ENCODE peak calls at places on chromosomes 5 and 9, in ten cellular contexts. I is ovary, R is A549, V is SK-N-SH, Y is stomach, H is tibial nerve, X is HepG2, B is suprapubic skin, M is transverse colon, D is K562. K is an unnamed sample.

GRCh38 chr9:137305788-137306545 is 3.9 kb upstream of the NRARP start:
- DNase-seq in B (no peak), Y (no peak), M (no peak), R (no peak), V (peak; percentile 23), I (peak; percentile 50), X (no peak), D (no peak), H (no peak), K (no peak)

GRCh38 chr5:109297900-109298299 is 111.9 kb downstream of the PJA2 start:
- DNase-seq in M (no peak), R (no peak), I (no peak), Y (no peak), D (no peak), B (no peak), V (no peak), X (no peak), H (no peak), K (no peak)

GRCh38 chr5:50751064-50751657 is 84.7 kb downstream of the PARP8 start:
- DNase-seq in M (peak; percentile 12), H (no peak), Y (no peak), R (peak; percentile 2), X (peak; percentile 30), D (peak; percentile 36), I (no peak), V (peak; percentile 48), B (no peak), K (no peak)

GRCh38 chr5:64497390-64497789 is 8.4 kb upstream of the RGS7BP start:
- DNase-seq in B (no peak), I (no peak), R (no peak), H (no peak), X (no peak), D (no peak), Y (no peak), V (no peak), M (no peak), K (no peak)

GRCh38 chr5:31954091-31954490 is 220.0 kb downstream of the GOLPH3 start:
- DNase-seq in H (no peak), B (no peak), X (no peak), D (no peak), Y (no peak), R (no peak), I (no peak), M (no peak), V (no peak), K (no peak)

GRCh38 chr9:114289106-114289505 is 33.8 kb upstream of the ORM1 start:
- DNase-seq in D (no peak), V (no peak), Y (no peak), R (no peak), B (peak; percentile 71), X (no peak), I (peak; percentile 38), H (peak; percentile 5), M (peak; percentile 6), K (peak; percentile 46)

GRCh38 chr5:111271885-111272284 is 47.7 kb downstream of the CAMK4 start:
- DNase-seq in V (no peak), D (no peak), B (no peak), I (no peak), H (no peak), Y (no peak), X (no peak), R (no peak), M (no peak), K (no peak)

GRCh38 chr9:110623462-110624025 is 44.0 kb upstream of the SVEP1 start:
- DNase-seq in X (peak; percentile 55), H (no peak), Y (peak; percentile 35), I (no peak), M (peak; percentile 22), V (peak; percentile 30), R (peak; percentile 53), D (peak; percentile 24), B (no peak), K (no peak)

GRCh38 chr5:40797273-40798011 is 732 bp downstream of the PRKAA1 start:
- DNase-seq in I (peak; percentile 86), M (peak; percentile 81), V (peak; percentile 91), H (peak; percentile 51), Y (peak; percentile 73), R (peak; percentile 58), X (no peak), D (peak; percentile 84), B (peak; percentile 83), K (peak; percentile 87)
- TF ChIP-seq EP300 in I (no peak), M (no peak), V (no peak), H (no peak), Y (no peak), R (no peak), X (no peak), D (no peak), B (no peak), K (no peak)

GRCh38 chr5:135138116-135138850 is 104.3 kb upstream of the PITX1 start:
- DNase-seq in I (no peak), R (no peak), M (no peak), X (no peak), Y (no peak), D (no peak), V (no peak), B (peak; percentile 32), H (no peak), K (no peak)

GRCh38 chr5:135137146-135137915 is 103.3 kb upstream of the PITX1 start:
- DNase-seq in H (no peak), V (no peak), B (peak; percentile 57), I (no peak), D (no peak), M (no peak), R (no peak), Y (no peak), X (no peak), K (no peak)

GRCh38 chr5:135141303-135142268 is 107.6 kb upstream of the PITX1 start:
- DNase-seq in B (peak; percentile 47), V (no peak), H (no peak), I (no peak), D (peak; percentile 43), M (no peak), X (peak; percentile 74), R (peak; percentile 37), Y (peak; percentile 45), K (no peak)

GRCh38 chr5:135140805-135141204 is 106.8 kb upstream of the PITX1 start:
- DNase-seq in X (no peak), H (no peak), V (no peak), I (no peak), Y (no peak), M (peak; percentile 31), D (no peak), R (peak; percentile 47), B (peak; percentile 79), K (peak; percentile 74)

DNA sequence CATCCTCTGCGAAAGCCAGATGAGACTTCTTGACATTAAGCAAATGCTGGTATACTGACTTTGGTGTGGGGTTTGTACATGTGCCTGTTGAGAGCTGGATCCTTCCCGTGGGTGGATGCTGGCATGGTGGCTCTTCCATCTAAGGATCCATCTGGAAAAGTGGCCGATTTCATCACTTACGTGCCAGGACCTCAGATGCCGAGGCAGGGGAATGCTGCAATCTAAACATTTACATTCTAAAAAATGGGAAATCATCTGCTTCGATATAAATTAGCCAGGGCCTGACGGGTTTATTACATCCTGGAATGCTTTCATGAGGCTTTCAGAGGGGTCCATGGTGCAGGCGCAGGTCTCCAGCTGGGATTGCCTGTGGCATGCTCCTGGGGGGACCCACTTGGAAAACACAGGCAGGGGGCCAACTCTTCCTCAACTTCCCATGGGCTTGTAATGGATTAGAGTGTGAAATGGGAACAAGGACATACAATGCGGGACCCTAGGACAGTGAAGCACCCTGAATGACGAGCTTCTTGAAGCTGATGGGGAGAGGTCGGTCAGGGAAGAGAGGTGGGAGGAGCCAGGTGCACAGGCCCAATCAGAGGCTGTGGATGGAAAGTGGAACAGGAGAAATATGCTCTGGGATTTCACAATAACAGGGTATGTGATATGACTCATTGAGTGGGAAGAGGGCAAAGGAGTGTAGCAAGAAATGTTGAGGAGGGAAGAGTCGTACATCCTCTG is 105.5 kb upstream of the PITX1 start:
- DNase-seq in D (peak; percentile 62), Y (no peak), I (no peak), V (no peak), X (peak; percentile 45), R (peak; percentile 92), B (peak; percentile 50), H (no peak), M (peak; percentile 42), K (peak; percentile 73)
- TF ChIP-seq EP300 in D (no peak), Y (no peak), I (no peak), V (no peak), X (no peak), R (no peak), B (no peak), H (no peak), M (no peak), K (peak; percentile 26)

GRCh38 chr5:33315170-33315569 is 125.6 kb upstream of the TARS1 start:
- DNase-seq in D (no peak), X (no peak), I (no peak), B (no peak), V (no peak), M (no peak), Y (no peak), H (no peak), R (no peak), K (no peak)

GRCh38 chr5:33311893-33312292 is 128.9 kb upstream of the TARS1 start:
- DNase-seq in Y (no peak), M (no peak), V (no peak), H (no peak), I (no peak), D (no peak), X (no peak), R (no peak), B (no peak), K (no peak)

GRCh38 chr5:33310471-33310870 is 130.3 kb upstream of the TARS1 start:
- DNase-seq in V (no peak), X (no peak), D (no peak), M (no peak), H (no peak), Y (no peak), R (no peak), B (no peak), I (no peak), K (no peak)

GRCh38 chr5:33312631-33313030 is 128.1 kb upstream of the TARS1 start:
- DNase-seq in H (no peak), X (no peak), I (no peak), R (no peak), Y (no peak), D (no peak), M (no peak), B (no peak), V (no peak), K (no peak)

DNA sequence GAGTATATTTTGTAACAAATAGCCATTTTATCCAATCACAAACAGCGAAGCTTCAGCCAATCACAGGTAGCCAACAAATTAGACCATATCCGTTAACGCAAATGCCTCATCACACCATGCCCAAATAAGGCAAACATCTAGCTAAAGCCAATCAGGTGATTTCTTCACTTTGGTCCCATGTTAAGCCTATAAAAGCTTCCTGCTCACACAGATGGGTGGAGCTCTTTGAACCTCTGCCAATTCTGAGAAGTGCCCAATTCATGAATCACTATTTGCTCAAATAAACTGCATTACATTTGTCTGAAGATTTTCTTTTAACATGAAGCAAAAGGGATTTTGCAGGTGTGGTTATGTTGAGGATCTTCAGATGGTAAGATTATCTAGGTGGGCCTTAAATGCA is 127.6 kb upstream of the TARS1 start:
- DNase-seq in B (no peak), Y (no peak), I (no peak), M (peak; percentile 68), D (peak; percentile 7), R (peak; percentile 6), V (no peak), H (no peak), X (no peak), K (no peak)
- TF ChIP-seq EP300 in B (no peak), Y (no peak), I (no peak), M (no peak), D (no peak), R (no peak), V (no peak), H (no peak), X (no peak), K (no peak)

DNA sequence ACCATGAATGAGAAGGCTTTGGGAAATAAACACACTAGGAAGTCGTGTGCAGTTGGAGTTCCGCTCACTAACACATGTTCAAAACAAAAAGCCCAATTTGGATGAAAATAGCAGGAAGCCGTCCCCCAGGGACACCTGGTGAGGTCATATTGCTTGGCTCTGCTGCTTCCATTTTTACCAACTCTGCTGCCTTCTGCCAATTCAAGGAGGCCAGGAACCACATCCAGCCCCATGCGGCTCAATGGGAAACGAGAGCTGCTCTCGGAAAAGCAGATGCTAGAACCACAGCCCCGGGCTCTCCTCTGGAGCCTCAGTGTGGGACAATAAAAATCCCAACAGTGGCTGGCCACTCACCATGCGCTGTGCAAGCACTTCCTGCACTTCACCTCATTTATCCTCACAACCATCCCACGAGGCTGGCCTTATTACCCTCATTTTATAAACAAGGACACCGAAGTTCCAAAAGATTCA is 13.4 kb downstream of the ADAM19 start:
- DNase-seq in D (no peak), B (no peak), R (no peak), I (no peak), Y (no peak), V (no peak), M (no peak), H (peak; percentile 79), X (no peak), K (peak; percentile 76)
- TF ChIP-seq EP300 in D (no peak), B (no peak), R (no peak), I (no peak), Y (no peak), V (no peak), M (no peak), H (peak; percentile 24), X (no peak), K (no peak)

K was measured in sigmoid colon.